ENCODE peak calls at places on chromosomes 1 and 21, in ten cellular contexts. J, S, E, H, G, Y, O, N, R and P are unnamed samples. For H3K4me1, the result is how much of the 10 kb centered on the place peaks cover.

GRCh38 chr1:4652631-4653327 is 1.6 kb upstream of the AJAP1 start:
- DNase-seq in J (no peak), S (peak), E (no peak), H (no peak), G (peak), Y (peak), O (peak), N (peak), R (peak), P (peak)

GRCh38 chr1:19323987-19324664 is 12.0 kb downstream of the SLC66A1 start:
- DNase-seq in J (no peak), S (peak), E (no peak), H (no peak), G (no peak), Y (no peak), O (no peak), N (no peak), R (no peak), P (no peak)

GRCh38 chr1:156524985-156525590 is 24.5 kb upstream of the MEF2D start:
- DNase-seq in J (no peak), S (no peak), E (no peak), H (no peak), G (no peak), Y (no peak), O (no peak), N (no peak), R (no peak), P (no peak)

GRCh38 chr1:151032164-151032563 is 4.2 kb upstream of the BNIPL start:
- DNase-seq in J (no peak), S (no peak), E (no peak), H (no peak), G (no peak), Y (no peak), O (no peak), N (no peak), R (no peak), P (no peak)

GRCh38 chr1:168365719-168366474 is 85.2 kb downstream of the TBX19 start:
- DNase-seq in J (no peak), S (no peak), E (no peak), H (no peak), G (no peak), Y (no peak), O (peak), N (no peak), R (no peak), P (no peak)

GRCh38 chr1:13697738-13698137 is 2.2 kb upstream of the PRDM2 start:
- DNase-seq in J (no peak), S (no peak), E (no peak), H (no peak), G (no peak), Y (no peak), O (no peak), N (no peak), R (no peak), P (no peak)

GRCh38 chr1:65208577-65208976 is 60.6 kb downstream of the AK4 start:
- DNase-seq in J (no peak), S (no peak), E (no peak), H (no peak), G (no peak), Y (no peak), O (peak), N (no peak), R (no peak), P (no peak)

GRCh38 chr1:32240140-32240951 is 6.7 kb upstream of the FAM167B start:
- DNase-seq in J (peak), S (peak), E (peak), H (no peak), G (peak), Y (peak), O (no peak), N (peak), R (peak), P (peak)

GRCh38 chr1:12296623-12297022 is 66.8 kb downstream of the VPS13D start:
- DNase-seq in J (no peak), S (no peak), E (no peak), H (peak), G (no peak), Y (no peak), O (no peak), N (no peak), R (peak), P (no peak)

GRCh38 chr1:2349821-2350220 is 41.5 kb downstream of the MORN1 start:
- DNase-seq in J (no peak), S (peak), E (no peak), H (no peak), G (no peak), Y (no peak), O (no peak), N (no peak), R (no peak), P (no peak)

GRCh38 chr1:28508435-28508754 is 2.6 kb downstream of the RCC1 start:
- DNase-seq in J (no peak), S (no peak), E (no peak), H (no peak), G (no peak), Y (no peak), O (no peak), N (no peak), R (no peak), P (no peak)
- TF ChIP-seq POLR2AphosphoS5 in J (peak), S (no peak), E (no peak), H (peak), G (peak), Y (no peak), O (peak), N (peak), R (no peak), P (no peak)

GRCh38 chr1:212955098-212955497 is 4.8 kb downstream of the VASH2 start:
- DNase-seq in J (no peak), S (no peak), E (no peak), H (peak), G (no peak), Y (no peak), O (no peak), N (no peak), R (no peak), P (no peak)
- H3K4me1 ChIP-seq in J (under half), S (under half), E (under half), H (half or more), G (under half), Y (under half), O (under half), N (under half), R (under half), P (under half)

GRCh38 chr1:113874017-113874879 is 2.7 kb upstream of the PTPN22 start:
- DNase-seq in J (no peak), S (no peak), E (no peak), H (peak), G (no peak), Y (peak), O (peak), N (no peak), R (peak), P (no peak)
- TF ChIP-seq CTCF in J (peak), S (no peak), E (no peak), H (peak), G (no peak), Y (peak), O (peak), N (peak), R (peak), P (no peak)

DNA sequence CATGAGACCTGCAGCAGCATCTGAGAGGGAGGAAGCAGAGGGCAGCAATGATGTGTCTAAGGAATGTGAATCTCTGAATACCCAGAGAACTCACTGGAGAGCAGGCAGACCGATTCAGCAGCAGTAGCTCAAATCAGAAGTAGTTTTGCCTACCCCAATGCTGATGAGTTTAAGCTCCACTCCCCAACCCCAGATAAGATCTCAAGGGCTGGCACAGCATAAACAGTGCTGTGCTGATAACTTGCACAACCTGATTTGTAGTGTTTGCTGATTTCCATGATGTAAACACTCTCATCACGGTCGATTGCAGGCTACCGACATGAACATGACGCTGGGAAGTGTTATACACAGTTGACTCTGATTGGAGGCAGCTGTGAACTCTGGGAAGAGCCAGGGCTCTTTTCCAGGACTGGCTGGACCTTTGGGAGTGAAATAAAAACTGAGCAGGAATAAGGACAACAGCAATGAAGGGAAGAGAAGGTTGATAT is 11.2 kb upstream of the HMGCS2 start:
- DNase-seq in J (no peak), S (no peak), E (no peak), H (no peak), G (peak), Y (peak), O (no peak), N (peak), R (no peak), P (peak)
- TF ChIP-seq POLR2AphosphoS5 in J (no peak), S (no peak), E (no peak), H (no peak), G (peak), Y (peak), O (no peak), N (no peak), R (no peak), P (peak)

DNA sequence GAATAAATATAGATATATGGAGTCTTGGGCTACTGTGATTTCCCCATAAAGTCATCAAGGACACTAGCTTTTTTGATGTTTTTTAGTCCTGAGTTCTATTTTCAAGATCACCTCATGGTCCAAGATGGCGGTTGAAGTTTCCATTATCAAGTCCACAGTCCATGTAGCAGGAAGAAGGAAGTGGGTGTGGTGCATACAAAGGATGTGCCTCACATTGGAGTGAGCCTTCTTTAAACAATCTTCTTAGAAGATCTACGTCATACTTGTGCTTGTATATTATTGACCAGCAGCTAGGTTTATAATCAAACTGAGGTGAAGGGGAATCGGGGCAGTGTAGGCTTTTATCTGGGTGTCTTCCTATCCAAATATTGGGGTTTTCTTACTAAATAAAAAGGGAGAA is 93.4 kb downstream of the FGGY start:
- DNase-seq in J (no peak), S (no peak), E (no peak), H (no peak), G (no peak), Y (no peak), O (no peak), N (no peak), R (no peak), P (no peak)
- H3K4me1 ChIP-seq in J (under half), S (under half), E (under half), H (under half), G (under half), Y (under half), O (under half), N (under half), R (under half), P (under half)

GRCh38 chr1:43454270-43455011 is 710 bp upstream of the HYI start:
- DNase-seq in J (peak), S (no peak), E (peak), H (peak), G (peak), Y (peak), O (no peak), N (peak), R (peak), P (peak)
- TF ChIP-seq CTCF in J (peak), S (no peak), E (no peak), H (no peak), G (peak), Y (peak), O (no peak), N (no peak), R (no peak), P (no peak)

GRCh38 chr21:32378956-32379355 is 13.9 kb downstream of the URB1 start:
- DNase-seq in J (no peak), S (peak), E (no peak), H (no peak), G (no peak), Y (no peak), O (no peak), N (no peak), R (no peak), P (no peak)

GRCh38 chr21:32383812-32384211 is 9.0 kb downstream of the URB1 start:
- DNase-seq in J (no peak), S (peak), E (no peak), H (no peak), G (no peak), Y (no peak), O (peak), N (no peak), R (no peak), P (no peak)

GRCh38 chr21:32380940-32381339 is 11.9 kb downstream of the URB1 start:
- DNase-seq in J (no peak), S (no peak), E (no peak), H (no peak), G (no peak), Y (no peak), O (no peak), N (no peak), R (peak), P (no peak)

GRCh38 chr21:32381571-32381970 is 11.2 kb downstream of the URB1 start:
- DNase-seq in J (no peak), S (no peak), E (no peak), H (no peak), G (no peak), Y (no peak), O (no peak), N (no peak), R (no peak), P (no peak)

GRCh38 chr21:32382108-32382601 is 10.7 kb downstream of the URB1 start:
- DNase-seq in J (no peak), S (no peak), E (no peak), H (no peak), G (no peak), Y (no peak), O (no peak), N (no peak), R (no peak), P (peak)
- TF ChIP-seq POLR2AphosphoS5 in J (no peak), S (no peak), E (no peak), H (no peak), G (no peak), Y (no peak), O (no peak), N (peak), R (no peak), P (peak)

GRCh38 chr1:33327587-33328325 is 6.9 kb upstream of the A3GALT2 start:
- DNase-seq in J (no peak), S (peak), E (no peak), H (no peak), G (peak), Y (peak), O (no peak), N (no peak), R (no peak), P (peak)
- H3K4me1 ChIP-seq in J (under half), S (under half), E (under half), H (under half), G (half or more), Y (under half), O (under half), N (under half), R (under half), P (under half)